ENCODE peak calls at places on chromosomes 5 and 9, in five cellular contexts. R, V, G, Y and K are unnamed samples.

GRCh38 chr5:43802119-43802518 is 199.1 kb downstream of the NNT start:
- DNase-seq in G (no peak), R (no peak), Y (no peak), V (no peak), K (no peak)

GRCh38 chr5:112574566-112574965 is 155.5 kb upstream of the EPB41L4A start:
- DNase-seq in Y (no peak), V (no peak), G (no peak), R (no peak), K (no peak)

GRCh38 chr5:34991486-34992238 is 56.1 kb downstream of the AGXT2 start:
- DNase-seq in G (no peak), V (no peak), Y (no peak), R (no peak), K (no peak)

GRCh38 chr5:159106569-159107282 is 7.0 kb upstream of the EBF1 start:
- DNase-seq in R (peak), Y (no peak), G (peak), V (peak), K (peak)

GRCh38 chr9:93902780-93903655 is 52.1 kb downstream of the BARX1 start:
- DNase-seq in G (no peak), V (peak), R (no peak), Y (no peak), K (no peak)

GRCh38 chr5:135446186-135446585 is 962 bp downstream of the DCANP1 start:
- DNase-seq in Y (no peak), G (no peak), V (no peak), R (no peak), K (no peak)

GRCh38 chr5:172453986-172454354 is 355 bp downstream of the SH3PXD2B start:
- DNase-seq in Y (no peak), V (peak), R (peak), G (no peak), K (peak)

GRCh38 chr5:55540024-55540423 is 5.3 kb upstream of the PLPP1 start:
- DNase-seq in G (no peak), V (no peak), Y (no peak), R (no peak), K (no peak)

GRCh38 chr5:34582364-34582763 is 73.8 kb upstream of the RAI14 start:
- DNase-seq in Y (no peak), G (no peak), R (no peak), V (no peak), K (no peak)

GRCh38 chr5:73437126-73438047 is 11.2 kb downstream of the FOXD1 start:
- DNase-seq in G (no peak), Y (no peak), R (peak), V (peak), K (peak)

GRCh38 chr9:2210201-2210600 is 195.1 kb downstream of the SMARCA2 start:
- DNase-seq in R (no peak), G (no peak), V (no peak), Y (no peak), K (no peak)

GRCh38 chr5:73338201-73339126 is 110.1 kb downstream of the FOXD1 start:
- DNase-seq in Y (no peak), V (no peak), R (no peak), G (peak), K (no peak)

GRCh38 chr5:132233081-132233480 is 5.4 kb upstream of the P4HA2 start:
- DNase-seq in V (no peak), R (no peak), Y (no peak), G (no peak), K (no peak)

GRCh38 chr9:34546834-34547827 is 24.3 kb upstream of the ENHO start:
- DNase-seq in G (peak), V (peak), R (peak), Y (no peak), K (peak)

GRCh38 chr5:124088289-124089064 is 576.5 kb downstream of the CSNK1G3 start:
- DNase-seq in V (no peak), G (no peak), R (no peak), Y (no peak), K (no peak)

GRCh38 chr9:88530051-88530450 is 4.9 kb upstream of the NXNL2 start:
- DNase-seq in G (peak), V (no peak), Y (no peak), R (no peak), K (peak)

GRCh38 chr5:129172561-129172960 is 78.0 kb downstream of the ISOC1 start:
- DNase-seq in V (no peak), G (no peak), Y (no peak), R (no peak), K (no peak)

GRCh38 chr9:134054891-134055811 is 12.7 kb downstream of the BRD3 start:
- DNase-seq in Y (no peak), V (no peak), R (no peak), G (no peak), K (no peak)

GRCh38 chr5:172692451-172692850 is 51.4 kb downstream of the NEURL1B start:
- DNase-seq in Y (no peak), V (no peak), G (no peak), R (no peak), K (no peak)

GRCh38 chr9:347667-348292 is 133.1 kb downstream of the DOCK8 start:
- DNase-seq in G (peak), V (no peak), R (peak), Y (no peak), K (peak)

GRCh38 chr9:87213948-87214347 is 266.6 kb upstream of the GAS1 start:
- DNase-seq in G (no peak), R (no peak), V (no peak), Y (no peak), K (no peak)

GRCh38 chr9:97528529-97529230 is 27.2 kb downstream of the TMOD1 start:
- DNase-seq in Y (no peak), R (no peak), V (peak), G (no peak), K (no peak)

GRCh38 chr5:139982157-139982974 is 60.7 kb downstream of the NRG2 start:
- DNase-seq in R (peak), G (no peak), V (no peak), Y (no peak), K (no peak)

GRCh38 chr5:149129181-149129580 is 12.1 kb upstream of the ABLIM3 start:
- DNase-seq in Y (no peak), V (no peak), G (no peak), R (no peak), K (no peak)

GRCh38 chr9:5688109-5688508 is 59.2 kb downstream of the RIC1 start:
- DNase-seq in Y (no peak), V (no peak), R (peak), G (no peak), K (no peak)

GRCh38 chr9:4126184-4126865 is 173.5 kb downstream of the GLIS3 start:
- DNase-seq in R (no peak), V (no peak), Y (no peak), G (no peak), K (peak)

GRCh38 chr5:150609843-150610584 is 30.4 kb upstream of the SYNPO start:
- DNase-seq in V (no peak), Y (no peak), R (no peak), G (peak), K (no peak)

GRCh38 chr5:56951131-56951945 is 585 bp downstream of the MIER3 start:
- DNase-seq in Y (no peak), G (no peak), V (peak), R (no peak), K (peak)

GRCh38 chr5:171269717-171270116 is 39.3 kb upstream of the TLX3 start:
- DNase-seq in Y (no peak), R (no peak), V (no peak), G (no peak), K (no peak)

GRCh38 chr9:80866576-80867227 is 822.6 kb downstream of the TLE1 start:
- DNase-seq in R (no peak), G (no peak), Y (no peak), V (no peak), K (no peak)

GRCh38 chr5:127229185-127229889 is 61.3 kb upstream of the MEGF10 start:
- DNase-seq in Y (no peak), R (peak), V (peak), G (no peak), K (peak)

GRCh38 chr5:80083115-80083890 is 48.2 kb downstream of the THBS4 start:
- DNase-seq in Y (no peak), R (peak), G (peak), V (peak), K (peak)

GRCh38 chr5:163504091-163504931 is 1.1 kb upstream of the MAT2B start:
- DNase-seq in Y (no peak), G (peak), V (no peak), R (peak), K (no peak)

GRCh38 chr9:89550516-89550915 is 52.6 kb upstream of the SEMA4D start:
- DNase-seq in G (no peak), Y (no peak), V (no peak), R (no peak), K (no peak)

GRCh38 chr5:130708744-130709143 is 456.3 kb downstream of the HINT1 start:
- DNase-seq in Y (no peak), G (no peak), R (no peak), V (no peak), K (no peak)

GRCh38 chr9:14909631-14910177 is 524 bp downstream of the FREM1 start:
- DNase-seq in R (no peak), Y (no peak), V (no peak), G (no peak), K (no peak)

GRCh38 chr9:14912849-14913248 is 2.6 kb upstream of the FREM1 start:
- DNase-seq in Y (no peak), R (no peak), G (no peak), V (no peak), K (no peak)

GRCh38 chr9:14911046-14911445 is 818 bp upstream of the FREM1 start:
- DNase-seq in Y (no peak), R (no peak), G (no peak), V (no peak), K (no peak)

GRCh38 chr9:14908221-14909206 is 1.7 kb downstream of the FREM1 start:
- DNase-seq in V (no peak), R (no peak), G (peak), Y (peak), K (no peak)

GRCh38 chr9:14910178-14910805 is at the start of gene FREM1:
- DNase-seq in V (peak), Y (no peak), R (no peak), G (peak), K (no peak)
- TF ChIP-seq MAX in V (no peak), Y (no peak), R (no peak), G (peak), K (no peak)

GRCh38 chr5:133913413-133914155 is 54.8 kb downstream of the C5orf15 start:
- DNase-seq in G (no peak), V (no peak), Y (no peak), R (no peak), K (no peak)
- TF ChIP-seq ESRRA in G (no peak), V (no peak), Y (no peak), R (peak), K (no peak)

GRCh38 chr5:13322769-13323168 is 621.7 kb downstream of the DNAH5 start:
- DNase-seq in V (no peak), Y (no peak), G (no peak), R (no peak), K (no peak)
- TF ChIP-seq MAX in V (no peak), Y (no peak), G (no peak), R (no peak), K (no peak)

GRCh38 chr9:83334320-83334719 is 203.9 kb downstream of the FRMD3 start:
- DNase-seq in Y (peak), R (peak), G (peak), V (peak), K (peak)
- TF ChIP-seq ESRRA in Y (no peak), R (no peak), G (no peak), V (no peak), K (no peak)

DNA sequence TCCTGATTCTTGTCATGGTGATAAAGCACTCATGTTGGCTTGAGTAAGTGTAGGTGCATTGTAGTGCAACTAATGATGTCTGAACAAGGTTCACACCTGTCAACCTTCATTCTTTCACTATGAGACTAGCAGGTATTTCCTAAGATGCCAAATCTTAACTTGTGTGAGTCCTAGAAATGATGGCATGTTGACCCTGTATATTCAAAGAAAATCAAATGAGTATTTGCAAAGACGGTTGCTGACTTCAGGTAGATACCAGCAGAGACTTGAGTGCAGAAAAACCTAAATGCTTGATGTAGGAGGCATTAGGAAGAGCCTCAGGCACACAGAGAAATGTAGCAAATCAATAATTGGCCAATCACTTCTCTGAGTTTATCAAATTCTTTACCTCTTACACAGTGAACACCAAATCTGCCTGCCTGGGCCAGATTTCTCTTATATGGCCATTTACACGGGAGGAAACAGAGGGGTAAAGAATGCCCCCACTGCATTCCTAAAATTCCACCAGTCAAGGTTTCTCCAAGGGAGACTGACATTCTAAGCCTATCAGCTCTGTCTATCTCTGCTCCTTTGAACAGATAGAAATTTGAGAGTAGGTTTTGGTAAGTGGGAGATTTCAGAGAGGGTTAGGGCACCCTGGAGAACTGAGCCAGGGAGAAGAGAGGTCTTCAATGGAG is 488.6 kb upstream of the WWC1 start:
- DNase-seq in R (no peak), Y (no peak), V (peak), G (no peak), K (no peak)
- TF ChIP-seq MAX in R (no peak), Y (no peak), V (no peak), G (no peak), K (no peak)

DNA sequence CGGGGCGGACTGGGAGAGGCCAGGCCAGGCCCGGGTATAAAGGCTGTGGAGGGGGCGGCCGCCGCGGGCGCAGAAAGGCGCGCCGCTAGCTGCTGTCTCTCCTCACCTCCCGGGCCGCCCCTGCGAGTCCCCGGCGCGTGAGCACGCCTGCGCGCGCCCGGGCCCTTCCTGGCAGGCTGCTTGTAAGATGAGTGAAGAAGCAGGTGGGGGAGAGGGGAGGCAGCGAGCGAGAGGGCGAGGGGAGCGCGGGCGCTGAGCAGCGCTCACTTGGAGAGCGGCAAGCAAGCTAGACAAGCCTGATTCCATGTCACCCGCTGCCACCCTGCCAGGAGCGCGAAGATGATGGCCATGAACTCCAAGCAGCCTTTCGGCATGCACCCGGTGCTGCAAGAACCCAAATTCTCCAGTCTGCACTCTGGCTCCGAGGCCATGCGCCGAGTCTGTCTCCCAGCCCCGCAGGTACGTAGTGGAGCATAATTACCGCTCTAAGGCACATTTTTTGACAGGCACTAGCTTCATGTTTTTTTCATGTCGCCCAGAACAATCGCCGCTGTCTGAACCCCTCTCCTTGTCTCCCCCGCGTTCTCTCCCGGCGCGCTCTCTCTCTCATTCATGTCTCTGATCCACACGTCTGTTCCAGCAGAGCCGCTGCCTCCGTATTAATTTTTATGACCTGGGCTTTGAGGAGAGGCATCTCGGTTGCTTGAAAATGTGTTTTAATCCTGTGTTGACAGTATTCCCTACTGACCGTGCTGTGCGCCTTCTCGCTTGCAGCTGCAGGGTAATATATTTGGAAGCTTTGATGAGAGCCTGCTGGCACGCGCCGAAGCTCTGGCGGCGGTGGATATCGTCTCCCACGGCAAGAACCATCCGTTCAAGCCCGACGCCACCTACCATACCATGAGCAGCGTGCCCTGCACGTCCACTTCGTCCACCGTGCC is at the start of gene POU4F3:
- DNase-seq in R (no peak), V (peak), Y (no peak), G (no peak), K (peak)
- TF ChIP-seq ESRRA in R (no peak), V (no peak), Y (no peak), G (no peak), K (no peak)

GRCh38 chr5:14708551-14708950 is 44.0 kb downstream of the OTULIN start:
- DNase-seq in G (no peak), R (no peak), V (no peak), Y (no peak), K (no peak)
- TF ChIP-seq MAX in G (no peak), R (no peak), V (no peak), Y (no peak), K (no peak)

GRCh38 chr5:122500245-122501086 is 188.4 kb downstream of the SNCAIP start:
- DNase-seq in Y (no peak), G (peak), V (peak), R (peak), K (peak)
- TF ChIP-seq ESRRA in Y (no peak), G (no peak), V (no peak), R (no peak), K (no peak)